ENCODE peak calls at places on chromosomes 11 and 22, in nine cellular contexts. X is tibial artery, H is heart left ventricle, L is left ventricle myocardium inferior, R is heart right ventricle, W is A549, F is foreskin keratinocyte, U is right cardiac atrium, N is esophagus squamous epithelium. D is an unnamed sample.

GRCh38 chr22:38355275-38355674 is 38.0 kb upstream of the CSNK1E start:
- DNase-seq in X (peak; percentile 47), H (peak; percentile 45), L (no peak), R (no peak), W (no peak), F (no peak), U (no peak), N (no peak), D (no peak)

GRCh38 chr22:38016182-38017078 is 32.1 kb upstream of the SOX10 start:
- DNase-seq in X (no peak), H (no peak), L (peak; percentile 45), R (peak; percentile 57), W (peak; percentile 19), F (no peak), U (peak; percentile 73), N (no peak), D (no peak)

GRCh38 chr11:8218840-8219239 is 44.8 kb downstream of the LMO1 start:
- DNase-seq in X (no peak), H (no peak), L (no peak), R (no peak), W (no peak), F (no peak), U (no peak), N (no peak), D (no peak)

GRCh38 chr11:124762077-124762623 is at the start of gene ESAM:
- DNase-seq in X (peak; percentile 86), H (peak; percentile 82), L (peak; percentile 59), R (peak; percentile 74), W (peak; percentile 17), F (no peak), U (peak; percentile 58), N (no peak), D (peak; percentile 75)

GRCh38 chr11:100753144-100753543 is 66.1 kb downstream of the ARHGAP42 start:
- DNase-seq in X (no peak), H (no peak), L (no peak), R (no peak), W (no peak), F (peak; percentile 33), U (no peak), N (no peak), D (no peak)

GRCh38 chr11:62865641-62866040 is 15.1 kb upstream of the SLC3A2 start:
- DNase-seq in X (no peak), H (no peak), L (no peak), R (no peak), W (no peak), F (no peak), U (no peak), N (no peak), D (no peak)

GRCh38 chr22:32475428-32476010 is 908 bp downstream of the FBXO7 start:
- DNase-seq in X (peak; percentile 69), H (no peak), L (peak; percentile 26), R (peak; percentile 23), W (peak; percentile 33), F (no peak), U (peak; percentile 21), N (no peak), D (peak; percentile 76)

GRCh38 chr11:77421041-77421723 is 52.7 kb downstream of the PAK1 start:
- DNase-seq in X (no peak), H (no peak), L (no peak), R (no peak), W (no peak), F (no peak), U (no peak), N (no peak), D (no peak)

GRCh38 chr11:105856954-105857353 is 165.1 kb downstream of the MSANTD4 start:
- DNase-seq in X (no peak), H (no peak), L (no peak), R (no peak), W (no peak), F (no peak), U (no peak), N (no peak), D (no peak)

GRCh38 chr11:77125695-77126094 is 2.4 kb upstream of the MYO7A start:
- DNase-seq in X (no peak), H (peak; percentile 27), L (no peak), R (no peak), W (no peak), F (no peak), U (no peak), N (no peak), D (no peak)

GRCh38 chr22:19998991-19999820 is 17.4 kb downstream of the ARVCF start:
- DNase-seq in X (peak; percentile 65), H (peak; percentile 64), L (no peak), R (peak; percentile 36), W (no peak), F (no peak), U (no peak), N (no peak), D (peak; percentile 56)

GRCh38 chr22:20001082-20001638 is 15.5 kb downstream of the ARVCF start:
- DNase-seq in X (peak; percentile 48), H (peak; percentile 30), L (no peak), R (peak; percentile 4), W (no peak), F (no peak), U (peak; percentile 11), N (no peak), D (peak; percentile 29)

GRCh38 chr22:19998232-19998951 is 18.2 kb downstream of the ARVCF start:
- DNase-seq in X (peak; percentile 64), H (peak; percentile 32), L (no peak), R (peak; percentile 6), W (no peak), F (no peak), U (no peak), N (no peak), D (peak; percentile 44)

GRCh38 chr22:20002098-20002497 is 14.5 kb downstream of the ARVCF start:
- DNase-seq in X (peak; percentile 24), H (peak; percentile 45), L (no peak), R (peak; percentile 7), W (no peak), F (no peak), U (peak; percentile 12), N (no peak), D (peak; percentile 34)

DNA sequence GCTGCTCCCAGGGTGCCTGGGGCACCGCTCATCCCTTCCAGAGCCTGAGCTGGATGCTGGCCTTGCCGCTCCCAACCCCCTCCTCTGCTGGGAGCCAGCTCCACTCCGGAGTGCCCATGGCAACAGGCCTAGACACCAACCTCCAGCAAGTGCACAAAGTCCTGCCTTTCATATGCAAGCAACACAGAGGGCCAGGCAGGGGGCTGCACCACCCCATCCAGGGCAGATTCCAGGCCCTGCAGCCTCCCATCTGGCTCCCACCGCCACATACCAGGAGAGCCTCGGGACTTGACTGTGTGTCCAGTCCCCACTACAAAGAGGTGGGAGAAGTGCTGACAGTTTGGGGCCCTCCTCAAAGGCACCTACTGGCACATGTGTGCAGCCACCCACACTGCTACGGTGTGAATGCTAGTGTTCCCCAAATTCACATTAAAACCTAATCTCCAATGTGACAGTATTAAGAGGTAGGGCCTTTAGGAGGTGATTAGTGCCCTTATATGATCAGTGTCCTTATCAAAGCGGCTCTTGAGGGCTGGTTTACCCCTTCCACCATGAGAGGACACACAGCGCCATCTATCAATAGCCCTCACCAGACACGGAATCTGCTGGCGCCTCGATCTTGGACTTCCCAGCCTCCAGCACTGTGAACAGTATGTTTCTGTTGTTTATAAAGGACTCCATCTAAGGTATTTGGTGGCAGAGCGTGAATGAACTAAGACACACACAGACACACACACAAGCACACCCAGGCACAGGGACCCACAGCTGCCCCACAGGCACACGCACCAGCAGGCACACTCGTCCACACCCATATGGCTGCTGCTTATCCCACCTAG is 16.2 kb downstream of the ARVCF start:
- DNase-seq in X (peak; percentile 70), H (peak; percentile 72), L (peak; percentile 61), R (peak; percentile 64), W (no peak), F (no peak), U (peak; percentile 19), N (no peak), D (peak; percentile 75)
- H3K4me1 ChIP-seq in X (peaks cover 6% of the 10 kb centered on the region), H (peaks cover 41% of the 10 kb centered on the region), L (peaks cover 62% of the 10 kb centered on the region), R (peaks cover 34% of the 10 kb centered on the region), W (no peaks in the 10 kb centered on the region), F (no peaks in the 10 kb centered on the region), U (peaks cover 14% of the 10 kb centered on the region), N (peaks cover 18% of the 10 kb centered on the region), D (no peaks in the 10 kb centered on the region)

DNA sequence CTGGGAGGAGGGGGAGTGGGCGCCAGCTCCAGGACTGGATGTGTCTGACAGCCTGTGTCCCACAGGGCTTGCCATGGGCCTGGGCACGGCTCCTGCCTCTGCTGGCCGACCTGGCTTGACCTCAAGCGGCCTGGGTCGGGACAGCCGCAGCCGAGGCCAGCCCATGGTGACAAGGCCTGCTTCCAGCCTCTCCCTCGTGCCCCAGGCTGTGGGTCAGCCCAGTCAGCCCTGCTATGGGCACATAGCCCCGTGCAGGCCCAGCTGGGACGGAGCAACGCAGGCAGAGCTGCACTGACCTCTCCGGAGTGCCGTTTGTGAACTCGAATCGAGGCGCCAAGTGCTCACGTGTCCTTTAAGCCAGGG is 17.9 kb downstream of the OSBPL5 start:
- DNase-seq in X (peak; percentile 95), H (peak; percentile 81), L (peak; percentile 68), R (peak; percentile 76), W (no peak), F (no peak), U (peak; percentile 63), N (no peak), D (peak; percentile 78)
- H3K27ac ChIP-seq in X (peak overlapping the region; percentile 87), H (peak overlapping the region; percentile 9), L (peak overlapping the region; percentile 84), R (peak overlapping the region; percentile 54), W (no peak overlapping the region), F (no peak overlapping the region), U (peak overlapping the region; percentile 20), N (peak overlapping the region; percentile 13), D (peak overlapping the region; percentile 87)

GRCh38 chr11:2447253-2447950 is 2.6 kb downstream of the KCNQ1 start:
- DNase-seq in X (no peak), H (peak; percentile 47), L (no peak), R (no peak), W (no peak), F (no peak), U (no peak), N (no peak), D (peak; percentile 66)
- H3K4me1 ChIP-seq in X (no peaks in the 10 kb centered on the region), H (peaks cover 33% of the 10 kb centered on the region), L (peaks cover 59% of the 10 kb centered on the region), R (peaks cover 45% of the 10 kb centered on the region), W (peaks cover 6% of the 10 kb centered on the region), F (no peaks in the 10 kb centered on the region), U (peaks cover 2% of the 10 kb centered on the region), N (peaks cover 43% of the 10 kb centered on the region), D (no peaks in the 10 kb centered on the region)

GRCh38 chr11:64864135-64864472 is 14.3 kb downstream of the EHD1 start:
- DNase-seq in X (no peak), H (no peak), L (no peak), R (no peak), W (no peak), F (no peak), U (no peak), N (no peak), D (no peak)
- H3K27ac ChIP-seq in X (peak overlapping the region; percentile 91), H (peak overlapping the region; percentile 93), L (peak overlapping the region; percentile 93), R (peak overlapping the region; percentile 94), W (peak overlapping the region; percentile 73), F (peak overlapping the region; percentile 27), U (peak overlapping the region; percentile 87), N (peak overlapping the region; percentile 87), D (peak overlapping the region; percentile 96)

DNA sequence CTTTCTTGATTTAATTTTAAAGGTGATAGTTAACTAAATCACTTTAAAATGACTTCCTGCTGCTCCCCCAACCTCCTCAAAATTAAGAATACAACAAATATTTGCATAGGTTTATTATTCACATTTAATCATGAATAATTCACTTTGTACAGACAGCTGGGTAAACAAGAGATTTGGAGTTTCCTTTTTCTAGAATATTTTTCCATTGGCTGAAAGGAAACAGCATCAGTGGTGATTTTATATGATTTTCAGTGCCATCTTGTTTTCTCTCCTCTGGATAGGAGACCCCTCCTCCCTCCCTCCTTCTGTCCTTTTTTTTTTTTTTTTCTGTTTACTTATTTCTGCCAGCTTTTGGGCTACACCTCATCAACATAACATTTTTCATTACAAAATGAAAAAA is 60.5 kb downstream of the LIF start:
- DNase-seq in X (no peak), H (no peak), L (no peak), R (no peak), W (no peak), F (no peak), U (no peak), N (no peak), D (no peak)
- H3K4me1 ChIP-seq in X (no peaks in the 10 kb centered on the region), H (no peaks in the 10 kb centered on the region), L (peaks cover 6% of the 10 kb centered on the region), R (no peaks in the 10 kb centered on the region), W (peaks cover 51% of the 10 kb centered on the region), F (no peaks in the 10 kb centered on the region), U (no peaks in the 10 kb centered on the region), N (peaks cover 3% of the 10 kb centered on the region), D (no peaks in the 10 kb centered on the region)